ENCODE peak calls at places on chromosomes 3 and 15, in nine cellular contexts. K is CD8-positive, alpha-beta T cell; O is IMR-90; M is heart left ventricle; S is upper lobe of right lung; Z is adrenal gland; P is tibial artery; L is thoracic aorta; G is upper lobe of left lung. W is an unnamed sample.

GRCh38 chr3:11452312-11452711 is 180.1 kb downstream of the ATG7 start:
- DNase-seq in Z (no peak), S (no peak), M (no peak), G (no peak), K (no peak), L (no peak), O (no peak), P (no peak), W (no peak)

GRCh38 chr3:177758131-177758530 is 560.8 kb upstream of the TBL1XR1 start:
- DNase-seq in O (peak), Z (no peak), L (no peak), G (no peak), M (no peak), S (no peak), K (no peak), P (no peak), W (no peak)

GRCh38 chr3:106343841-106344240 is 475.0 kb upstream of the CBLB start:
- DNase-seq in Z (no peak), S (no peak), P (no peak), O (no peak), L (no peak), K (no peak), M (no peak), G (no peak), W (no peak)

GRCh38 chr15:73781038-73781925 is 28.1 kb upstream of the INSYN1 start:
- DNase-seq in G (no peak), P (no peak), K (no peak), O (peak), Z (peak), S (no peak), M (no peak), L (no peak), W (no peak)

GRCh38 chr15:68700395-68701123 is 120.1 kb downstream of the ANP32A start:
- DNase-seq in M (peak), S (no peak), L (no peak), K (no peak), P (peak), Z (peak), G (peak), O (peak), W (no peak)

GRCh38 chr3:120057029-120057428 is 37.2 kb downstream of the GSK3B start:
- DNase-seq in Z (no peak), P (no peak), L (no peak), M (no peak), G (no peak), S (no peak), O (no peak), K (no peak), W (no peak)

GRCh38 chr15:85494035-85494793 is 113.8 kb downstream of the AKAP13 start:
- DNase-seq in S (no peak), K (no peak), Z (no peak), P (no peak), M (no peak), L (no peak), O (peak), G (no peak), W (no peak)

GRCh38 chr3:182755308-182756106 is 37.8 kb upstream of the ATP11B start:
- DNase-seq in K (no peak), G (no peak), Z (no peak), S (no peak), P (no peak), M (no peak), L (no peak), O (peak), W (no peak)

GRCh38 chr3:123342631-123343080 is 106.2 kb downstream of the ADCY5 start:
- DNase-seq in O (no peak), G (no peak), M (peak), P (no peak), L (no peak), S (peak), K (no peak), Z (no peak), W (no peak)

GRCh38 chr15:70342141-70342540 is 244.4 kb upstream of the TLE3 start:
- DNase-seq in M (no peak), Z (no peak), G (no peak), P (no peak), K (no peak), S (no peak), L (no peak), O (no peak), W (peak)

GRCh38 chr3:126934149-126934548 is 48.8 kb upstream of the PLXNA1 start:
- DNase-seq in S (no peak), O (peak), M (peak), Z (no peak), P (peak), K (no peak), L (no peak), G (no peak), W (no peak)

GRCh38 chr3:105970283-105970682 is 101.5 kb upstream of the CBLB start:
- DNase-seq in S (no peak), P (peak), L (no peak), M (no peak), K (no peak), Z (peak), O (peak), G (no peak), W (no peak)

GRCh38 chr3:160395297-160395696 is 3.7 kb downstream of the IFT80 start:
- DNase-seq in G (no peak), K (no peak), O (peak), S (no peak), Z (no peak), M (no peak), L (no peak), P (no peak), W (no peak)

GRCh38 chr3:58093573-58094195 is 85.5 kb downstream of the FLNB start:
- DNase-seq in G (no peak), K (no peak), P (no peak), Z (no peak), S (no peak), M (no peak), L (no peak), O (peak), W (peak)

GRCh38 chr3:189898559-189899153 is 222.0 kb downstream of the P3H2 start:
- DNase-seq in L (no peak), O (no peak), S (no peak), P (no peak), K (no peak), G (no peak), M (no peak), Z (no peak), W (no peak)

GRCh38 chr3:195169011-195169410 is 101.9 kb downstream of the XXYLT1 start:
- DNase-seq in S (peak), K (no peak), Z (no peak), M (no peak), P (no peak), L (no peak), G (peak), O (no peak), W (peak)

GRCh38 chr3:159158213-159158612 is 356.4 kb downstream of the MFSD1 start:
- DNase-seq in P (no peak), M (no peak), K (no peak), Z (no peak), L (no peak), O (no peak), S (no peak), G (no peak), W (no peak)

GRCh38 chr3:58043933-58044332 is 35.7 kb downstream of the FLNB start:
- DNase-seq in G (no peak), K (no peak), Z (no peak), O (peak), L (no peak), M (no peak), S (no peak), P (no peak), W (no peak)

GRCh38 chr3:23263796-23264195 is 60.7 kb downstream of the UBE2E2 start:
- DNase-seq in K (no peak), P (no peak), Z (no peak), O (peak), L (no peak), M (no peak), S (no peak), G (no peak), W (no peak)

GRCh38 chr3:111570404-111571030 is 24.6 kb downstream of the ZBED2 start:
- DNase-seq in P (no peak), O (no peak), Z (no peak), G (no peak), L (no peak), S (no peak), M (no peak), K (no peak), W (no peak)

GRCh38 chr15:89837134-89837829 is 22.6 kb upstream of the ANPEP start:
- DNase-seq in G (no peak), L (no peak), M (no peak), O (peak), K (no peak), S (no peak), P (no peak), Z (no peak), W (no peak)

GRCh38 chr15:62462268-62462667 is 297.2 kb upstream of the C2CD4B start:
- DNase-seq in K (no peak), M (no peak), G (no peak), Z (no peak), P (no peak), L (no peak), S (no peak), O (no peak), W (no peak)

GRCh38 chr15:101773496-101774100 is 29.7 kb upstream of the OR4F6 start:
- DNase-seq in S (no peak), G (no peak), M (peak), L (no peak), K (no peak), O (no peak), Z (no peak), P (no peak), W (no peak)

GRCh38 chr3:46947981-46948791 is 28.4 kb downstream of the CCDC12 start:
- DNase-seq in K (peak), M (peak), P (no peak), S (peak), G (peak), O (peak), L (no peak), Z (peak), W (no peak)

GRCh38 chr3:15291589-15292541 is 40.5 kb downstream of the SH3BP5 start:
- DNase-seq in L (no peak), G (no peak), K (peak), S (no peak), P (no peak), M (no peak), Z (no peak), O (no peak), W (no peak)

GRCh38 chr3:104564045-104564643 is 802.6 kb upstream of the ALCAM start:
- DNase-seq in S (no peak), P (peak), Z (peak), K (peak), M (peak), O (peak), G (no peak), L (no peak), W (no peak)

GRCh38 chr3:27366062-27366591 is 3.1 kb downstream of the NEK10 start:
- DNase-seq in Z (no peak), G (no peak), S (no peak), K (no peak), P (no peak), M (no peak), L (no peak), O (no peak), W (no peak)

GRCh38 chr3:151460774-151461450 is at the start of gene IGSF10:
- DNase-seq in L (no peak), G (peak), M (no peak), S (peak), O (no peak), Z (peak), P (no peak), K (no peak), W (no peak)

GRCh38 chr3:9893739-9894138 is 3.3 kb downstream of the JAGN1 start:
- DNase-seq in G (no peak), M (no peak), P (no peak), S (no peak), Z (no peak), L (no peak), K (no peak), O (no peak), W (no peak)
- H3K27ac ChIP-seq in G (no peak), M (no peak), P (peak), S (no peak), Z (no peak), L (no peak), K (no peak), O (no peak), W (peak)

DNA sequence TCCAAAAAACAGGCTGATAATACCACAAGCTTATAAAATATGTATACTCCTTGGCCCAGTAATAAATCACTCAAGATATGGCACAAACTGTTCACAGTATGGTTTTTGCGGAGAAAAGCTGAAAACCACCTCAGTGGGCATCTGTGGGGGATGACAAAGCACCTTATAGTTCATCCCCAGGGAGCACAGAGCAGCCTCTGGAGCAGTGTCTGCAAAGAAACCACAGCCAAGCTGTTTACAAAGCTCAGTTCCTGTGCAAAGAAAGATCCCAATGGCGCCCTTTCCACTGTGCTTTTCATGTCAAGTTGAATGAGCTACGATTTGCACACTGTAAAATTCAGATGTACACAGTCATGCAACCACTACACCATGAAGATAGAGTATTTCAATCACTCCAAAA is 2.6 kb upstream of the EFCC1 start:
- DNase-seq in M (no peak), L (no peak), Z (no peak), K (no peak), O (no peak), G (no peak), S (no peak), P (no peak), W (no peak)
- H3K4me3 ChIP-seq in M (no peak), L (no peak), Z (no peak), K (no peak), O (no peak), G (no peak), S (no peak), P (no peak), W (no peak)

DNA sequence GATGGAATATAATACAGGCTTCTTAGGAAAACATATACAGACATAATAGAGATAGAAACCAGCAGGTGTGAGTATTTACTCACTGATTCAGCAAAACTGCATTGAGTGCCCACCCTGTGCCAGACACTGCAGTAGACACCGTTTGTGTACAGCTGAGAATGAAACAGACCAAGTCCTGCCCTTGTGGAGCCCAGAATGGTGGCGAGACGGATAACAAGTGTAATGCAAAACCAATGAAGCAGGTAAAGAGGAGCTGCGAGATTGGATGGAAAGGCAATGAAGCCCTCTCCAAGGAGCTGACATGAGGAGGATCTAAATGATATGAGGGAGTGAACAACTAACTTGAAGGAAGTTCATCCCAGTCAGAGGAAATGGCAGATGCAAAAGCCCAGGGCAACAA is 256.4 kb downstream of the MEX3B start:
- DNase-seq in G (no peak), O (no peak), M (no peak), K (no peak), Z (no peak), S (no peak), L (no peak), P (no peak), W (no peak)
- TF ChIP-seq CTCF in G (no peak), O (no peak), M (no peak), K (no peak), Z (no peak), S (no peak), L (no peak), P (no peak), W (no peak)

GRCh38 chr3:49199900-49200281 is 28.5 kb downstream of the KLHDC8B start:
- DNase-seq in S (peak), P (no peak), M (no peak), Z (no peak), K (no peak), G (no peak), L (no peak), O (no peak), W (no peak)
- H3K27ac ChIP-seq in S (no peak), P (no peak), M (peak), Z (no peak), K (no peak), G (peak), L (no peak), O (no peak), W (peak)

DNA sequence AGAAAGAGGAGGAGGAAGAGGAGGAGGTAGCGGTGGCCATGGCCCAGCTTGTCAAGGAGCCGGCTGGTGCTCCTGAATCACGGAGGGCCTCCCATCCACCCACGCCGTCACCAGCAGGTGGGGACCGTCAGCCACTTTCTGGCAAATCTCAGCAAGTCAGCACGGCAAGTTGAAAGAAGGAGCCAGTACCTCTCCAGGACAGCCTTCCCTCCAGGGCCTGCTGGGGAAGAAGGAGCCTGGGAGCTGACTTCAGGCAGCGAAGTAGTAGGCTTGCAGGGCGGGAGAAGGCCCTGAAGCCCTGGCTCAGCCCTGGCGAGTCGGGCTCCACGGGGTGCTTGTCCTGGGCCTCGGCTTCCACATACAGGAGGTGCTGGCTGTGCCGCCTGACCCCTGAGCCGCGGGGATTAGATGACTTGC is 99.2 kb upstream of the TRPM1 start:
- DNase-seq in O (peak), Z (peak), P (peak), S (peak), M (peak), K (peak), G (peak), L (no peak), W (no peak)
- H3K4me3 ChIP-seq in O (no peak), Z (no peak), P (no peak), S (no peak), M (no peak), K (no peak), G (no peak), L (no peak), W (no peak)

DNA sequence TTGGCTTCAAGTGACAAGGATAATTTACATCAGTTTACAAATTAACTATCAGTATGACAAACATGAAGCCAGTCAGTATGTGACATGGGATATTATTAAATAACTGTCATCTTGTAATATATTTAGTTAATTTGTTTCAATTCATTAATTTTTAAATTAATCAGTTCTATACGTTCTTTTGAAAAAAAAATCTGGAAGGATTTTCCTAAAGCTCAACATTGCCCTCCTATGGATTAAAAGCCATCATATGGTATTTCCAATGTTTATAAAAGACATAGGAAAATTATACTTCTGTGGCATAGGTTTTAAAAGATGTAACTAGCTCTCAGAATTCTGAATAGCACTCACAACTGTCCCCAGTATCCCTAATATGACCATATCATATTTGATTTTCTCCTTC is 134.4 kb downstream of the PLOD2 start:
- DNase-seq in P (no peak), Z (no peak), M (no peak), O (no peak), K (no peak), G (no peak), S (no peak), L (no peak), W (no peak)
- TF ChIP-seq CTCF in P (no peak), Z (no peak), M (no peak), O (no peak), K (no peak), G (no peak), S (no peak), L (no peak), W (no peak)

GRCh38 chr15:40441012-40441735 is 421 bp downstream of the BAHD1 start:
- DNase-seq in L (no peak), P (no peak), K (no peak), S (no peak), G (peak), O (no peak), Z (no peak), M (peak), W (no peak)

GRCh38 chr15:40438712-40439111 is 2.0 kb upstream of the BAHD1 start:
- DNase-seq in L (no peak), O (no peak), K (no peak), S (no peak), M (no peak), G (peak), P (no peak), Z (peak), W (no peak)

GRCh38 chr15:40441736-40442531 is 1.2 kb downstream of the BAHD1 start:
- DNase-seq in P (no peak), Z (peak), M (peak), L (no peak), K (no peak), O (no peak), S (no peak), G (peak), W (no peak)

GRCh38 chr15:40439461-40440299 is 1.1 kb upstream of the BAHD1 start:
- DNase-seq in M (peak), S (peak), O (peak), G (peak), P (peak), K (no peak), Z (peak), L (no peak), W (peak)

DNA sequence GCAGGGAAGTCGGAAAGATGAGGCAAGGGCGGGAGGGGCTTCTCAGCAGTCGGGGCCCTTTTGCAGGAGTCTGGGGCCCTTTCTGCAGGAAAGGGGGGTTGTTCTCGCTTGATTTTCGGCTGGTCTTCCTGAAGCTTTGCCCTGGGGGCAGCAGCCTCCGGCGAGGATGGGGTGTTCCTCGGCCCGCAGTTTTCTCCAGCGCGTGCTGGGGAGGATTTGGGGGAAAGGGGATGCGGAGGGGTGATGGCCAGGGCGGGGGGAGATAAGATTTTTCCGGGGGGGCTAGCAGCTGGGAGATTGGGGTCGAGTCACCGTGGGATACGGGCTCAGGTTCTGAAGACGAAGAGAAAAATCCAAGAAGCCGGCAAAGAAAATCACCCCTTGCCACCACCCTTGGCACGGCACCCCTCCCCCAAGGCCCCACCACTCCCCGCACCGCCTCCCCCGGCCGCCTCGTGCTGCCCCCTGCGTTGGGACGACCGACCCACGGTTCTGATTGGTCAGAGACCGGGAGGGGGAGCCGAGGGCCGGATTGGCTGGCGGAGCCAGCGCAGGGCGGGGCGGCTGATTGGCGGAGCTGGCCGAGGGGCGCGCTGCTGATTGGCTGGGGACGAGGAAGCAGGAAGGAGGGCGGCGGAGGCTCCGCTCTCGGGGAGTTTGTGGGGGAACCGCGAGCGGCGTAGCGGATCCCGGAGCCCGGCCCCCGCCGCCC is at the start of gene BAHD1:
- DNase-seq in Z (peak), M (peak), O (peak), P (peak), L (peak), K (peak), G (peak), S (peak), W (peak)
- H3K27ac ChIP-seq in Z (peak), M (peak), O (peak), P (peak), L (no peak), K (peak), G (peak), S (peak), W (peak)

DNA sequence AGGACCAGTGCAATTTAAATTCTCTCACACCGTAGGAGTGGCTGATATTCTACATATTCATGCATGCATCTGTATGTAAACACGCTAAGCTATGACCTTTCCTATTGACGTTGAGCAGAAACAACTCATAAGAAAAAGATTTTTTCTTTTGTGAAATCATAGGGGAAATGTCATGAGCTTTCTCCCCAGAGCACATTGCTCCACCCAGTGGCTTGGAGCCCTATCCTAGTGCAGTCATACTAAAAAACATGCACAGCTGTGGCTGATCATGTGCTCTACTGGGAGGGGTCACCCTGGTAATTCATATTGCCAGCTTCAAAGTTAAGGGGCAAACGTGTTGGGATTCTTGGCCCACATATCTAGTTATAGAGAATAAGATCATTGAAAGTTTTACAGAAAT is 1.8 kb upstream of the MESD start:
- DNase-seq in M (peak), Z (peak), G (no peak), L (no peak), O (peak), K (no peak), S (no peak), P (peak), W (peak)
- H3K4me3 ChIP-seq in M (no peak), Z (no peak), G (no peak), L (no peak), O (no peak), K (no peak), S (no peak), P (no peak), W (no peak)